ENCODE peak calls at places on chromosome 4, in ten cellular contexts. K, L, H, E, Q, J, B, M, S and G are unnamed samples.

GRCh38 chr4:94671113-94671512 is 86.6 kb upstream of the BMPR1B start:
- DNase-seq in B (no peak), K (no peak), L (no peak), S (no peak), Q (no peak), J (no peak), E (no peak), M (no peak), H (no peak), G (no peak)

GRCh38 chr4:128830906-128831525 is 21.5 kb downstream of the JADE1 start:
- DNase-seq in K (peak), M (no peak), H (no peak), L (no peak), E (peak), S (no peak), Q (no peak), J (no peak), B (no peak), G (no peak)

GRCh38 chr4:48904101-48904500 is 2.5 kb downstream of the OCIAD2 start:
- DNase-seq in K (no peak), S (no peak), H (no peak), Q (no peak), B (no peak), M (no peak), L (no peak), E (no peak), J (no peak), G (no peak)

GRCh38 chr4:139554726-139555072 is 1.3 kb downstream of the SETD7 start:
- DNase-seq in Q (no peak), H (no peak), S (no peak), K (no peak), J (no peak), M (no peak), E (no peak), L (no peak), B (no peak), G (no peak)

GRCh38 chr4:25118096-25118495 is 42.2 kb downstream of the SEPSECS start:
- DNase-seq in Q (no peak), L (no peak), J (no peak), E (no peak), S (no peak), M (no peak), B (no peak), K (no peak), H (no peak), G (no peak)

GRCh38 chr4:147596377-147596776 is 20.8 kb upstream of the TMEM184C start:
- DNase-seq in L (peak), M (no peak), Q (no peak), H (no peak), J (no peak), E (no peak), K (no peak), B (no peak), S (no peak), G (no peak)

GRCh38 chr4:6229095-6229494 is 28.7 kb upstream of the JAKMIP1 start:
- DNase-seq in Q (no peak), K (peak), E (peak), J (no peak), S (no peak), L (no peak), M (no peak), H (peak), B (peak), G (no peak)

GRCh38 chr4:53322696-53323095 is 43.2 kb downstream of the SCFD2 start:
- DNase-seq in E (no peak), Q (no peak), J (no peak), B (no peak), H (no peak), M (no peak), K (no peak), L (no peak), S (no peak), G (no peak)

GRCh38 chr4:16685536-16685935 is 212.9 kb downstream of the LDB2 start:
- DNase-seq in S (no peak), H (no peak), Q (no peak), L (peak), E (no peak), B (no peak), K (no peak), M (no peak), J (no peak), G (no peak)

GRCh38 chr4:76302856-76303438 is 3.6 kb upstream of the STBD1 start:
- DNase-seq in B (no peak), M (no peak), E (no peak), L (no peak), K (no peak), S (no peak), J (no peak), Q (peak), H (no peak), G (no peak)

GRCh38 chr4:139084425-139085093 is 69.0 kb downstream of the NOCT start:
- DNase-seq in B (no peak), L (no peak), S (no peak), K (no peak), J (no peak), M (no peak), E (no peak), H (no peak), Q (no peak), G (no peak)

GRCh38 chr4:25779021-25779420 is 83.8 kb downstream of the SEL1L3 start:
- DNase-seq in J (no peak), L (peak), Q (no peak), E (no peak), H (no peak), S (no peak), B (no peak), M (no peak), K (no peak), G (no peak)

GRCh38 chr4:189912170-189912569 is 28.5 kb upstream of the FRG1 start:
- DNase-seq in Q (peak), S (no peak), E (no peak), K (peak), B (no peak), H (no peak), M (no peak), J (no peak), L (no peak), G (no peak)

GRCh38 chr4:125321709-125322362 is 7.1 kb downstream of the FAT4 start:
- DNase-seq in S (no peak), L (peak), K (no peak), B (no peak), E (no peak), M (no peak), H (no peak), Q (no peak), J (no peak), G (no peak)

GRCh38 chr4:73870260-73870659 is 1.1 kb downstream of the CXCL1 start:
- DNase-seq in S (no peak), Q (no peak), K (no peak), E (no peak), J (no peak), H (no peak), B (no peak), M (no peak), L (no peak), G (no peak)

GRCh38 chr4:132557660-132558059 is 591.4 kb upstream of the PCDH10 start:
- DNase-seq in Q (no peak), L (no peak), B (no peak), K (no peak), H (no peak), J (no peak), S (no peak), M (no peak), E (no peak), G (no peak)

GRCh38 chr4:75696551-75696950 is 23.3 kb upstream of the G3BP2 start:
- DNase-seq in M (no peak), L (no peak), K (no peak), B (no peak), E (no peak), J (no peak), S (no peak), Q (no peak), H (no peak), G (no peak)

GRCh38 chr4:145098675-145099037 is 545 bp downstream of the ABCE1 start:
- DNase-seq in E (peak), L (peak), H (peak), K (peak), J (peak), B (no peak), Q (peak), M (peak), S (peak), G (peak)

GRCh38 chr4:183241322-183241640 is 78.8 kb downstream of the CLDN22 start:
- DNase-seq in H (no peak), J (no peak), E (no peak), M (peak), B (no peak), L (peak), Q (no peak), S (no peak), K (peak), G (peak)

GRCh38 chr4:128924951-128925350 is 115.5 kb downstream of the JADE1 start:
- DNase-seq in K (no peak), Q (no peak), B (no peak), E (no peak), H (no peak), J (no peak), L (peak), S (no peak), M (no peak), G (no peak)

GRCh38 chr4:148563684-148564083 is 121.5 kb upstream of the NR3C2 start:
- DNase-seq in J (no peak), Q (no peak), M (no peak), S (no peak), H (no peak), L (no peak), B (no peak), E (no peak), K (no peak), G (no peak)

GRCh38 chr4:6703786-6704185 is 5.9 kb downstream of the MRFAP1L1 start:
- DNase-seq in B (no peak), H (no peak), K (no peak), S (no peak), E (no peak), J (no peak), M (no peak), L (peak), Q (no peak), G (peak)

GRCh38 chr4:110515676-110516075 is 39.7 kb downstream of the ENPEP start:
- DNase-seq in B (no peak), M (no peak), Q (peak), E (no peak), S (no peak), H (no peak), K (peak), L (no peak), J (no peak), G (no peak)

GRCh38 chr4:22514001-22514400 is 1.9 kb downstream of the ADGRA3 start:
- DNase-seq in M (no peak), E (no peak), L (peak), S (no peak), H (no peak), K (no peak), B (no peak), Q (no peak), J (no peak), G (no peak)

GRCh38 chr4:22512306-22512705 is 3.6 kb downstream of the ADGRA3 start:
- DNase-seq in B (no peak), L (peak), H (no peak), K (no peak), S (no peak), M (no peak), E (no peak), Q (no peak), J (no peak), G (no peak)

GRCh38 chr4:22515145-22515887 is 550 bp downstream of the ADGRA3 start:
- DNase-seq in M (peak), S (peak), B (no peak), H (peak), K (peak), Q (peak), J (peak), L (peak), E (peak), G (peak)

GRCh38 chr4:22514431-22514830 is 1.4 kb downstream of the ADGRA3 start:
- DNase-seq in B (no peak), M (no peak), H (no peak), J (no peak), S (no peak), E (peak), K (no peak), Q (no peak), L (peak), G (peak)

GRCh38 chr4:22515888-22516541 is at the start of gene ADGRA3:
- DNase-seq in M (peak), J (peak), S (peak), L (peak), K (peak), E (peak), B (peak), H (peak), Q (peak), G (peak)
- TF ChIP-seq POLR2A in M (no peak), J (no peak), S (no peak), L (peak), K (peak), E (no peak), B (no peak), H (no peak), Q (no peak), G (no peak)

DNA sequence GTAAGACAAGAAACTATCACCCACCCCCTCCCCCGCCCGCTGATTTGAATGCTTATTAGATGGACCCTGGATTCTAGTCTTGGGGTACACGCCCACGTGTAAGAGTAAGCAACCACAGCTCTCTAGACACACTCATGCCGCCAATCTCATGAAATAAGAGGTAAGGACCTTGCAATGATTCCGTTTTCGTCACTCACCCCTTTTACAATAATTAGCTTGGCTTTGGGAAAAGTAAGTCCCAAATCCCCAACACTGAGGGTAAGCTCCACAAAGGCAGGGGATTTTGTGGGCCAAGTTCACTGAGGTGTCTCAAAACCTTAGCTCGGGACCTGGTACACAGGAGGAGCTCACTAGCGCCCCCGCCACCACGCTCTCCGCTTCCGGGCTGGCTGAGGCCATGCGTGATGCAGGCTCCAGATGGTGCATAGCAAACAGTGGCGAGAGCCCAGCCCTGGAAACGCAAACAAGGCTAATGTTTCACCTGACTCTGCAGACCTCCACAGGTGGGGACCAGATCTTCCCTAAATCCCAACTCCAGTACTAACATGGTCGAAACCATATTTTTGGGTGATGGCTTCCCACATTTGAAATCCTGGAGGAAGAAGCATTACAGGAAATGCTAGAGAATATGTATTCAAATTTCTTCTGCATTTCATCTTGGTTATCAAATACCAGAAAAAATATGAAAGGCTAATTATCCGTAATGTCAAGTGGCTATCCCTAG is 4.1 kb downstream of the PLAC8 start:
- DNase-seq in L (peak), K (peak), H (peak), J (peak), E (peak), B (peak), M (peak), Q (peak), S (peak), G (peak)
- TF ChIP-seq POLR2A in L (no peak), K (peak), H (no peak), J (peak), E (no peak), B (no peak), M (no peak), Q (peak), S (peak), G (no peak)

GRCh38 chr4:5125326-5125725 is 74.0 kb downstream of the STK32B start:
- DNase-seq in Q (no peak), K (no peak), S (no peak), M (no peak), B (no peak), J (no peak), H (no peak), E (no peak), L (no peak), G (no peak)

GRCh38 chr4:5124876-5125275 is 73.6 kb downstream of the STK32B start:
- DNase-seq in B (no peak), E (no peak), M (no peak), L (no peak), S (no peak), J (no peak), Q (no peak), H (no peak), K (no peak), G (no peak)

GRCh38 chr4:5120067-5120466 is 68.8 kb downstream of the STK32B start:
- DNase-seq in H (no peak), J (no peak), K (no peak), E (no peak), B (no peak), L (no peak), Q (no peak), S (no peak), M (no peak), G (no peak)

GRCh38 chr4:5120468-5120867 is 69.2 kb downstream of the STK32B start:
- DNase-seq in Q (no peak), B (no peak), L (peak), M (no peak), E (no peak), J (no peak), K (no peak), S (no peak), H (no peak), G (no peak)

DNA sequence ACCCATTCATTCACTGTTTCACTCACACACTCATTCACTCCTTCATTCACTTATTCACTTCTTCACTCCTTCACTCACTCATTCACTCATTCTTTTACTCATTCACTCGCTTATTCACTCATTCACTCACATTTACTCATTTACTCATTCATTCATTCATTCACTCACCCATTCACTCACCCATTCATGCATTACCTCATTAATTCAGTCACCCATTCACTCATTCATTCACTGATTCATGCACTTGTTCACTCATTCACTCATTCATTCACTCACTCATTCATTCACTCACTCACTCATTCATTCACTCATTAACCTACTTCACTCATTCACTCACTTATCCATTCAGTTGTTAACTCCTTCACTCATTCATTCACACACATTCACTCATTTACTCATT is 70.8 kb downstream of the STK32B start:
- DNase-seq in K (no peak), B (no peak), E (no peak), M (no peak), H (no peak), S (no peak), L (no peak), Q (no peak), J (no peak), G (no peak)
- TF ChIP-seq POLR2A in K (no peak), B (no peak), E (no peak), M (no peak), H (no peak), S (no peak), L (no peak), Q (no peak), J (no peak), G (no peak)

GRCh38 chr4:186248643-186249042 is 17.3 kb upstream of the F11 start:
- DNase-seq in K (no peak), S (no peak), Q (no peak), J (no peak), L (no peak), B (no peak), M (no peak), E (no peak), H (no peak), G (no peak)

GRCh38 chr4:186244835-186245234 is 17.5 kb downstream of the KLKB1 start:
- DNase-seq in S (no peak), E (no peak), K (no peak), H (no peak), M (no peak), Q (no peak), B (no peak), J (no peak), L (no peak), G (no peak)

GRCh38 chr4:186255122-186255521 is 10.9 kb upstream of the F11 start:
- DNase-seq in L (no peak), J (no peak), M (no peak), E (no peak), H (no peak), K (no peak), S (no peak), Q (no peak), B (no peak), G (no peak)

GRCh38 chr4:186250740-186251124 is 15.3 kb upstream of the F11 start:
- DNase-seq in J (no peak), Q (no peak), K (no peak), B (no peak), S (no peak), M (no peak), E (no peak), H (no peak), L (no peak), G (no peak)

GRCh38 chr4:186249785-186250739 is 15.9 kb upstream of the F11 start:
- DNase-seq in L (peak), E (no peak), S (no peak), B (no peak), M (no peak), K (no peak), Q (no peak), J (no peak), H (no peak), G (no peak)
- TF ChIP-seq POLR2A in L (no peak), E (no peak), S (no peak), B (no peak), M (no peak), K (no peak), Q (no peak), J (no peak), H (no peak), G (no peak)

GRCh38 chr4:1809754-1810502 is 16.8 kb downstream of the FGFR3 start:
- DNase-seq in J (peak), S (peak), H (peak), M (no peak), K (peak), E (peak), L (peak), Q (peak), B (no peak), G (peak)
- TF ChIP-seq POLR2A in J (no peak), S (no peak), H (no peak), M (no peak), K (no peak), E (no peak), L (peak), Q (no peak), B (no peak), G (no peak)

DNA sequence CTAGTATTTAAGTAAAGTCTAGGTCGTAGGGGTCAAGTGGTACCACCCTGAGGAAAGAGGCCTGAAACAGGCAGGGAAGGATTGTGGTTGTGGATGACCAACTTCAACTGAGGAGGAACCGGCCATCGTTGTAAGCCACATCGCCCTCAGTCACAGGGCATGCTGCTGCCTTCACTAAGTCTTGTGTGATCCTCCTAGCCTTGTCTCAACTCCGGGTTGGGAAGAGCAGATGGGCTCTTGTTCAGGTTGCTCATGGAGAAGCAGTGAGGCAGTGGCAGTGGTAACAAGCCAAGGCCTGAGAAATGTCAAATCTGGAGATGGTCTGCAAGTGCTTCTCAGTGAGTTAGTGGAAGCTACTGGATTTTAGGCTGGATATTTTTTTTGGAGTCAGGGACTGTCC is 22.8 kb upstream of the NKX3-2 start:
- DNase-seq in S (no peak), J (no peak), H (no peak), L (no peak), E (no peak), M (no peak), K (no peak), Q (no peak), B (no peak), G (no peak)
- TF ChIP-seq POLR2A in S (peak), J (no peak), H (no peak), L (no peak), E (no peak), M (no peak), K (no peak), Q (no peak), B (no peak), G (no peak)

DNA sequence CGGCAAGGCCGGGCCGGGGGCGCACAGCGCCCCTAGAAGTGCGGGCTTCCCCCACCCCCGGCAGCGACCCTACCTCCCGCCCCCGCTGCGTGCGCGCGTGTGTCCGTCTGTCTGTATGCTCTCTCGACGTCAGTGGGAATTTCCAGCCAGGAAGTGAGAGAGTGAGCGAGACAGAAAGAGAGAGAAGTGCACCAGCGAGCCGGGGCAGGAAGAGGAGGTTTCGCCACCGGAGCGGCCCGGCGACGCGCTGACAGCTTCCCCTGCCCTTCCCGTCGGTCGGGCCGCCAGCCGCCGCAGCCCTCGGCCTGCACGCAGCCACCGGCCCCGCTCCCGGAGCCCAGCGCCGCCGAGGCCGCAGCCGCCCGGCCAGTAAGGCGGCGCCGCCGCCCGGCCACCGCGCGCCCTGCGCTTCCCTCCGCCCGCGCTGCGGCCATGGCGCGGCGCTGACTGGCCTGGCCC is at the start of gene NFKB1:
- DNase-seq in E (peak), L (peak), Q (peak), J (peak), K (peak), M (peak), S (peak), B (peak), H (peak), G (peak)
- TF ChIP-seq POLR2A in E (no peak), L (peak), Q (peak), J (peak), K (peak), M (no peak), S (peak), B (no peak), H (no peak), G (no peak)